ENCODE peak calls at places on chromosomes 6 and 20, in ten cellular contexts. F is mucosa of descending colon; H is LoVo; L is GM13977; W is KBM-7; Q is stimulated activated CD4-positive, alpha-beta T cell treated with anti-CD3 and anti-CD28 coated beads, Interleukin-1b, Interleukin-23, amount 100 ng/mL, for 24 hours; E is T-helper 9 cell; K is H4; N is IMR-90; D is cardiac fibroblast. B is an unnamed sample.

GRCh38 chr20:35952480-35953410 is 1.6 kb downstream of the SCAND1 start:
- DNase-seq in F (no peak), H (peak; percentile 52), L (no peak), W (peak; percentile 61), Q (no peak), E (no peak), K (no peak), N (peak; percentile 66), D (peak; percentile 31), B (no peak)

GRCh38 chr6:41315203-41315602 is 20.2 kb upstream of the NCR2 start:
- DNase-seq in F (no peak), H (no peak), L (no peak), W (no peak), Q (no peak), E (no peak), K (no peak), N (no peak), D (no peak), B (no peak)

GRCh38 chr6:88891135-88891845 is 72.1 kb downstream of the RNGTT start:
- DNase-seq in F (no peak), H (no peak), L (no peak), W (no peak), Q (no peak), E (no peak), K (no peak), N (peak; percentile 20), D (peak; percentile 50), B (no peak)

GRCh38 chr6:135251416-135251815 is 70.3 kb downstream of the MYB start:
- DNase-seq in F (peak; percentile 66), H (no peak), L (no peak), W (no peak), Q (no peak), E (no peak), K (no peak), N (no peak), D (no peak), B (no peak)

GRCh38 chr6:45488884-45489283 is 111.2 kb upstream of the SUPT3H start:
- DNase-seq in F (no peak), H (no peak), L (no peak), W (no peak), Q (no peak), E (no peak), K (no peak), N (no peak), D (no peak), B (no peak)

GRCh38 chr20:32626859-32627636 is 41.9 kb upstream of the NOL4L start:
- DNase-seq in F (no peak), H (no peak), L (no peak), W (no peak), Q (no peak), E (no peak), K (peak; percentile 52), N (no peak), D (no peak), B (no peak)

GRCh38 chr6:126650931-126651330 is 311.0 kb downstream of the CENPW start:
- DNase-seq in F (no peak), H (no peak), L (no peak), W (no peak), Q (no peak), E (no peak), K (peak; percentile 6), N (peak; percentile 25), D (no peak), B (no peak)

GRCh38 chr6:166526937-166527336 is 59.5 kb downstream of the RAMACL start:
- DNase-seq in F (no peak), H (no peak), L (no peak), W (no peak), Q (no peak), E (no peak), K (no peak), N (no peak), D (no peak), B (no peak)

GRCh38 chr20:18684775-18685174 is 96.9 kb downstream of the DTD1 start:
- DNase-seq in F (no peak), H (no peak), L (no peak), W (no peak), Q (no peak), E (no peak), K (no peak), N (no peak), D (no peak), B (no peak)

GRCh38 chr6:34872332-34872731 is 15.5 kb downstream of the TAF11 start:
- DNase-seq in F (no peak), H (no peak), L (no peak), W (no peak), Q (no peak), E (no peak), K (no peak), N (no peak), D (no peak), B (no peak)

GRCh38 chr20:50510706-50511401 is 671 bp downstream of the PTPN1 start:
- DNase-seq in F (no peak), H (no peak), L (no peak), W (peak; percentile 38), Q (no peak), E (no peak), K (no peak), N (no peak), D (no peak), B (no peak)

GRCh38 chr6:87110639-87111038 is 15.7 kb upstream of the CGA start:
- DNase-seq in F (no peak), H (no peak), L (no peak), W (peak; percentile 8), Q (no peak), E (no peak), K (no peak), N (no peak), D (no peak), B (no peak)

GRCh38 chr6:169344651-169345050 is 91.0 kb upstream of the THBS2 start:
- DNase-seq in F (no peak), H (no peak), L (no peak), W (no peak), Q (no peak), E (no peak), K (no peak), N (no peak), D (no peak), B (no peak)

GRCh38 chr20:1431158-1431557 is 35.5 kb downstream of the NSFL1C start:
- DNase-seq in F (no peak), H (no peak), L (no peak), W (no peak), Q (no peak), E (no peak), K (no peak), N (no peak), D (no peak), B (no peak)

GRCh38 chr6:39339557-39340555 is 17.4 kb upstream of the KCNK16 start:
- DNase-seq in F (no peak), H (no peak), L (no peak), W (peak; percentile 28), Q (no peak), E (no peak), K (no peak), N (no peak), D (no peak), B (no peak)

B was measured in Panc1.